ENCODE peak calls at places on chromosomes 16 and 17, in nine cellular contexts. Y is activated T-helper 9 cell treated with anti-CD3 and anti-CD28 coated beads, Interleukin-2, amount 50 U/mL, for 16 hours; E is AG09309; B is heart right ventricle; P is activated T-helper 1 cell treated with anti-CD3 and anti-CD28 coated beads, Interleukin-12 subunit alpha, Interleukin-12 subunit beta, Interleukin-2, Interleukin-4 antibody, amounts not matched to agents 30 ng/mL and 10 ng/mL and 1 ng/mL, durations not matched to agents 14 hours and 24 hours and 36 hours; F is CD4-positive, alpha-beta memory T cell; W is ascending aorta; J is hypothalamus; R is AG08396. V is an unnamed sample.

GRCh38 chr17:76498886-76499667 is 2.1 kb downstream of the RHBDF2 start:
- DNase-seq in Y (no peak), E (no peak), B (no peak), P (no peak), F (no peak), W (no peak), J (no peak), R (no peak), V (no peak)

GRCh38 chr17:16314859-16315258 is 38.4 kb downstream of the CENPV start:
- DNase-seq in Y (no peak), E (no peak), B (no peak), P (no peak), F (no peak), W (no peak), J (no peak), R (no peak), V (no peak)

GRCh38 chr16:82091225-82091624 is 56.2 kb downstream of the HSD17B2 start:
- DNase-seq in Y (no peak), E (peak; percentile 7), B (no peak), P (no peak), F (no peak), W (no peak), J (no peak), R (peak; percentile 44), V (no peak)

GRCh38 chr16:7342598-7342997 is 10.0 kb downstream of the RBFOX1 start:
- DNase-seq in Y (no peak), E (no peak), B (no peak), P (no peak), F (no peak), W (no peak), J (no peak), R (no peak), V (no peak)

GRCh38 chr17:8140058-8140412 is 12.2 kb downstream of the PER1 start:
- DNase-seq in Y (no peak), E (no peak), B (no peak), P (no peak), F (peak; percentile 15), W (no peak), J (no peak), R (no peak), V (no peak)

GRCh38 chr17:50514936-50515702 is 6.9 kb downstream of the MYCBPAP start:
- DNase-seq in Y (no peak), E (no peak), B (peak; percentile 38), P (no peak), F (no peak), W (no peak), J (no peak), R (no peak), V (no peak)

GRCh38 chr17:60321336-60322055 is 70.4 kb downstream of the USP32 start:
- DNase-seq in Y (no peak), E (no peak), B (no peak), P (no peak), F (no peak), W (no peak), J (no peak), R (no peak), V (no peak)

GRCh38 chr17:2844386-2844785 is 48.1 kb downstream of the RAP1GAP2 start:
- DNase-seq in Y (no peak), E (no peak), B (no peak), P (no peak), F (no peak), W (no peak), J (no peak), R (no peak), V (no peak)

GRCh38 chr17:50817838-50818237 is 17.5 kb upstream of the WFIKKN2 start:
- DNase-seq in Y (no peak), E (no peak), B (no peak), P (no peak), F (no peak), W (no peak), J (no peak), R (peak; percentile 43), V (no peak)

GRCh38 chr17:7947651-7948050 is 15.6 kb downstream of the CNTROB start:
- DNase-seq in Y (no peak), E (no peak), B (no peak), P (no peak), F (no peak), W (no peak), J (no peak), R (no peak), V (no peak)

GRCh38 chr17:36602924-36603384 is 1.6 kb downstream of the MRM1 start:
- DNase-seq in Y (peak; percentile 42), E (no peak), B (no peak), P (peak; percentile 53), F (peak; percentile 64), W (peak; percentile 80), J (peak; percentile 4), R (peak; percentile 71), V (peak; percentile 14)

GRCh38 chr17:76736349-76737081 is 616 bp downstream of the SRSF2 start:
- DNase-seq in Y (peak; percentile 58), E (no peak), B (peak; percentile 83), P (peak; percentile 62), F (peak; percentile 61), W (peak; percentile 85), J (peak; percentile 61), R (peak; percentile 81), V (peak; percentile 33)

GRCh38 chr17:6677158-6677831 is 25.7 kb downstream of the C17orf100 start:
- DNase-seq in Y (no peak), E (peak; percentile 23), B (no peak), P (no peak), F (no peak), W (no peak), J (no peak), R (peak; percentile 44), V (no peak)

GRCh38 chr17:80023261-80024205 is 12.1 kb downstream of the TBC1D16 start:
- DNase-seq in Y (no peak), E (no peak), B (peak; percentile 31), P (no peak), F (no peak), W (no peak), J (no peak), R (peak; percentile 44), V (no peak)

GRCh38 chr16:7835032-7835431 is 502.4 kb downstream of the RBFOX1 start:
- DNase-seq in Y (no peak), E (no peak), B (no peak), P (no peak), F (no peak), W (no peak), J (no peak), R (no peak), V (no peak)

GRCh38 chr16:85733839-85734170 is 17.1 kb downstream of the C16orf74 start:
- DNase-seq in Y (no peak), E (no peak), B (no peak), P (no peak), F (no peak), W (no peak), J (no peak), R (no peak), V (no peak)

GRCh38 chr17:47895254-47895855 is 681 bp upstream of the SP2 start:
- DNase-seq in Y (peak; percentile 6), E (no peak), B (no peak), P (no peak), F (no peak), W (no peak), J (no peak), R (no peak), V (peak; percentile 58)

GRCh38 chr16:69918241-69918640 is 32.9 kb upstream of the CLEC18A start:
- DNase-seq in Y (no peak), E (no peak), B (no peak), P (no peak), F (no peak), W (no peak), J (no peak), R (no peak), V (no peak)

GRCh38 chr16:12449795-12450194 is 353.9 kb downstream of the CPPED1 start:
- DNase-seq in Y (no peak), E (no peak), B (no peak), P (no peak), F (no peak), W (no peak), J (no peak), R (no peak), V (no peak)

GRCh38 chr17:57459286-57459915 is 203.1 kb downstream of the MSI2 start:
- DNase-seq in Y (no peak), E (no peak), B (no peak), P (no peak), F (no peak), W (no peak), J (no peak), R (no peak), V (no peak)

GRCh38 chr17:74566132-74566753 is 1.1 kb downstream of the CD300H start:
- DNase-seq in Y (no peak), E (no peak), B (no peak), P (no peak), F (no peak), W (no peak), J (no peak), R (no peak), V (no peak)

GRCh38 chr16:48607056-48607825 is 2.7 kb downstream of the N4BP1 start:
- DNase-seq in Y (no peak), E (peak; percentile 61), B (no peak), P (no peak), F (no peak), W (no peak), J (no peak), R (peak; percentile 29), V (no peak)

GRCh38 chr17:2181206-2181983 is 122.2 kb downstream of the SMG6 start:
- DNase-seq in Y (no peak), E (peak; percentile 82), B (peak; percentile 75), P (no peak), F (no peak), W (peak; percentile 93), J (peak; percentile 44), R (peak; percentile 65), V (no peak)

GRCh38 chr17:78925662-78926555 is 722 bp upstream of the TIMP2 start:
- DNase-seq in Y (no peak), E (peak; percentile 69), B (peak; percentile 75), P (no peak), F (no peak), W (peak; percentile 94), J (peak; percentile 55), R (peak; percentile 90), V (peak; percentile 36)

GRCh38 chr16:1913327-1914083 is 4.7 kb downstream of the HS3ST6 start:
- DNase-seq in Y (no peak), E (no peak), B (no peak), P (no peak), F (no peak), W (no peak), J (no peak), R (no peak), V (no peak)

GRCh38 chr16:80687606-80688005 is 116.8 kb downstream of the CDYL2 start:
- DNase-seq in Y (no peak), E (no peak), B (no peak), P (no peak), F (no peak), W (no peak), J (no peak), R (no peak), V (no peak)

GRCh38 chr17:28282596-28282995 is 36.4 kb upstream of the TMEM97 start:
- DNase-seq in Y (no peak), E (peak; percentile 66), B (no peak), P (no peak), F (no peak), W (no peak), J (no peak), R (no peak), V (no peak)

GRCh38 chr17:45353047-45353446 is 36.2 kb upstream of the MAP3K14 start:
- DNase-seq in Y (peak; percentile 10), E (no peak), B (no peak), P (peak; percentile 32), F (no peak), W (peak; percentile 48), J (no peak), R (no peak), V (no peak)

GRCh38 chr16:2058901-2059300 is 11.1 kb downstream of the TSC2 start:
- DNase-seq in Y (no peak), E (no peak), B (no peak), P (no peak), F (no peak), W (no peak), J (no peak), R (no peak), V (no peak)

V was measured in amygdala.